ENCODE peak calls at places on chromosome 11, in six cellular contexts. One of them, this sample, is unnamed.

GRCh38 chr11:21133722-21134121 is 464.3 kb downstream of the NELL1 start:
- DNase-seq in mesendoderm: no peak
- DNase-seq in H9: no peak
- DNase-seq in neuronal stem cell: no peak
- DNase-seq in IMR-90: no peak
- DNase-seq in mesenchymal stem cell: no peak
- DNase-seq in this sample: no peak

GRCh38 chr11:3109921-3110706 is 52.9 kb upstream of the CARS1 start:
- DNase-seq in IMR-90: no peak
- DNase-seq in mesenchymal stem cell: peak; percentile 26
- DNase-seq in mesendoderm: peak; percentile 82
- DNase-seq in neuronal stem cell: no peak
- DNase-seq in H9: peak; percentile 83
- DNase-seq in this sample: peak; percentile 86

GRCh38 chr11:19979519-19979845 is 180.8 kb downstream of the DBX1 start:
- DNase-seq in mesendoderm: no peak
- DNase-seq in mesenchymal stem cell: no peak
- DNase-seq in neuronal stem cell: no peak
- DNase-seq in IMR-90: no peak
- DNase-seq in H9: no peak
- DNase-seq in this sample: no peak

GRCh38 chr11:2229713-2230297 is 40.6 kb downstream of the ASCL2 start:
- DNase-seq in H9: no peak
- DNase-seq in mesenchymal stem cell: no peak
- DNase-seq in IMR-90: no peak
- DNase-seq in neuronal stem cell: no peak
- DNase-seq in mesendoderm: no peak
- DNase-seq in this sample: no peak

GRCh38 chr11:126359431-126360048 is 4.1 kb downstream of the ST3GAL4 start:
- DNase-seq in H9: no peak
- DNase-seq in neuronal stem cell: no peak
- DNase-seq in IMR-90: peak; percentile 37
- DNase-seq in mesenchymal stem cell: no peak
- DNase-seq in mesendoderm: no peak
- DNase-seq in this sample: no peak

GRCh38 chr11:61971177-61972111 is 4.0 kb upstream of the FTH1 start:
- DNase-seq in H9: peak; percentile 99
- DNase-seq in mesenchymal stem cell: peak; percentile 99
- DNase-seq in neuronal stem cell: peak; percentile 62
- DNase-seq in IMR-90: peak; percentile 99
- DNase-seq in mesendoderm: peak; percentile 100
- DNase-seq in this sample: peak; percentile 86

GRCh38 chr11:80779907-80780615 is 1339.2 kb upstream of the TENM4 start:
- DNase-seq in mesendoderm: peak; percentile 26
- DNase-seq in neuronal stem cell: no peak
- DNase-seq in mesenchymal stem cell: peak; percentile 7
- DNase-seq in IMR-90: no peak
- DNase-seq in H9: no peak
- DNase-seq in this sample: no peak

GRCh38 chr11:73980001-73980960 is 2.4 kb downstream of the UCP2 start:
- DNase-seq in IMR-90: peak; percentile 20
- DNase-seq in mesenchymal stem cell: peak; percentile 41
- DNase-seq in H9: peak; percentile 56
- DNase-seq in neuronal stem cell: no peak
- DNase-seq in mesendoderm: peak; percentile 67
- DNase-seq in this sample: no peak

GRCh38 chr11:44766972-44767278 is 40.2 kb downstream of the TSPAN18 start:
- DNase-seq in mesenchymal stem cell: peak; percentile 94
- DNase-seq in mesendoderm: peak; percentile 67
- DNase-seq in IMR-90: peak; percentile 34
- DNase-seq in H9: peak; percentile 24
- DNase-seq in neuronal stem cell: no peak
- DNase-seq in this sample: no peak

GRCh38 chr11:119721129-119722120 is 7.6 kb downstream of the NECTIN1 start:
- DNase-seq in neuronal stem cell: peak; percentile 48
- DNase-seq in mesenchymal stem cell: peak; percentile 9
- DNase-seq in mesendoderm: peak; percentile 75
- DNase-seq in IMR-90: no peak
- DNase-seq in H9: peak; percentile 74
- DNase-seq in this sample: peak; percentile 77

GRCh38 chr11:44005956-44006355 is 41.8 kb upstream of the ACCSL start:
- DNase-seq in IMR-90: no peak
- DNase-seq in neuronal stem cell: no peak
- DNase-seq in mesenchymal stem cell: no peak
- DNase-seq in mesendoderm: no peak
- DNase-seq in H9: peak; percentile 7
- DNase-seq in this sample: peak; percentile 29

GRCh38 chr11:65871811-65872548 is 620 bp downstream of the EFEMP2 start:
- DNase-seq in IMR-90: no peak
- DNase-seq in H9: peak; percentile 67
- DNase-seq in mesenchymal stem cell: peak; percentile 64
- DNase-seq in neuronal stem cell: peak; percentile 23
- DNase-seq in mesendoderm: peak; percentile 62
- DNase-seq in this sample: peak; percentile 70

GRCh38 chr11:102047305-102047924 is at the start of gene CFAP300:
- DNase-seq in mesenchymal stem cell: peak; percentile 81
- DNase-seq in neuronal stem cell: peak; percentile 55
- DNase-seq in mesendoderm: peak; percentile 69
- DNase-seq in IMR-90: peak; percentile 33
- DNase-seq in H9: peak; percentile 78
- DNase-seq in this sample: peak; percentile 85

GRCh38 chr11:112278803-112279202 is 18.1 kb upstream of the PLET1 start:
- DNase-seq in mesenchymal stem cell: no peak
- DNase-seq in H9: no peak
- DNase-seq in mesendoderm: no peak
- DNase-seq in IMR-90: no peak
- DNase-seq in neuronal stem cell: no peak
- DNase-seq in this sample: no peak

GRCh38 chr11:94400839-94401772 is at the start of gene GPR83:
- DNase-seq in IMR-90: peak; percentile 12
- DNase-seq in mesenchymal stem cell: peak; percentile 15
- DNase-seq in H9: peak; percentile 64
- DNase-seq in mesendoderm: peak; percentile 82
- DNase-seq in neuronal stem cell: peak; percentile 49
- DNase-seq in this sample: peak; percentile 59

GRCh38 chr11:55707029-55707428 is 45.0 kb downstream of the OR4C6 start:
- DNase-seq in mesenchymal stem cell: peak; percentile 17
- DNase-seq in neuronal stem cell: no peak
- DNase-seq in H9: no peak
- DNase-seq in IMR-90: peak; percentile 33
- DNase-seq in mesendoderm: peak; percentile 27
- DNase-seq in this sample: no peak

GRCh38 chr11:127843483-127844396 is 743.6 kb downstream of the ETS1 start:
- DNase-seq in mesenchymal stem cell: peak; percentile 40
- DNase-seq in neuronal stem cell: peak; percentile 67
- DNase-seq in H9: peak; percentile 80
- DNase-seq in mesendoderm: peak; percentile 88
- DNase-seq in IMR-90: peak; percentile 55
- DNase-seq in this sample: peak; percentile 33

GRCh38 chr11:65487467-65488272 is 11.2 kb upstream of the MALAT1 start:
- DNase-seq in neuronal stem cell: peak; percentile 99
- DNase-seq in mesenchymal stem cell: peak; percentile 100
- DNase-seq in IMR-90: peak; percentile 100
- DNase-seq in mesendoderm: peak; percentile 100
- DNase-seq in H9: peak; percentile 100
- DNase-seq in this sample: peak; percentile 95

GRCh38 chr11:75386912-75387311 is 12.4 kb upstream of the RPS3 start:
- DNase-seq in H9: peak; percentile 65
- DNase-seq in IMR-90: no peak
- DNase-seq in neuronal stem cell: no peak
- DNase-seq in mesenchymal stem cell: no peak
- DNase-seq in mesendoderm: peak; percentile 94
- DNase-seq in this sample: peak; percentile 29

GRCh38 chr11:121352301-121352891 is 59.8 kb downstream of the SC5D start:
- DNase-seq in IMR-90: no peak
- DNase-seq in mesendoderm: no peak
- DNase-seq in neuronal stem cell: no peak
- DNase-seq in H9: no peak
- DNase-seq in mesenchymal stem cell: no peak
- DNase-seq in this sample: no peak

GRCh38 chr11:112221263-112221835 is 4.9 kb upstream of the PTS start:
- DNase-seq in neuronal stem cell: no peak
- DNase-seq in mesenchymal stem cell: no peak
- DNase-seq in IMR-90: no peak
- DNase-seq in mesendoderm: peak; percentile 45
- DNase-seq in H9: no peak
- DNase-seq in this sample: no peak

GRCh38 chr11:57406337-57406904 is 16.0 kb upstream of the PRG2 start:
- DNase-seq in mesenchymal stem cell: no peak
- DNase-seq in IMR-90: peak; percentile 39
- DNase-seq in neuronal stem cell: no peak
- DNase-seq in mesendoderm: no peak
- DNase-seq in H9: no peak
- DNase-seq in this sample: no peak
- H2BK15ac ChIP-seq in mesenchymal stem cell: no peak overlapping the region
- H2BK15ac ChIP-seq in IMR-90: no peak overlapping the region
- H2BK15ac ChIP-seq in neuronal stem cell: no peak overlapping the region
- H2BK15ac ChIP-seq in mesendoderm: no peak overlapping the region
- H2BK15ac ChIP-seq in H9: no peak overlapping the region
- H2BK15ac ChIP-seq in this sample: no peak overlapping the region

DNA sequence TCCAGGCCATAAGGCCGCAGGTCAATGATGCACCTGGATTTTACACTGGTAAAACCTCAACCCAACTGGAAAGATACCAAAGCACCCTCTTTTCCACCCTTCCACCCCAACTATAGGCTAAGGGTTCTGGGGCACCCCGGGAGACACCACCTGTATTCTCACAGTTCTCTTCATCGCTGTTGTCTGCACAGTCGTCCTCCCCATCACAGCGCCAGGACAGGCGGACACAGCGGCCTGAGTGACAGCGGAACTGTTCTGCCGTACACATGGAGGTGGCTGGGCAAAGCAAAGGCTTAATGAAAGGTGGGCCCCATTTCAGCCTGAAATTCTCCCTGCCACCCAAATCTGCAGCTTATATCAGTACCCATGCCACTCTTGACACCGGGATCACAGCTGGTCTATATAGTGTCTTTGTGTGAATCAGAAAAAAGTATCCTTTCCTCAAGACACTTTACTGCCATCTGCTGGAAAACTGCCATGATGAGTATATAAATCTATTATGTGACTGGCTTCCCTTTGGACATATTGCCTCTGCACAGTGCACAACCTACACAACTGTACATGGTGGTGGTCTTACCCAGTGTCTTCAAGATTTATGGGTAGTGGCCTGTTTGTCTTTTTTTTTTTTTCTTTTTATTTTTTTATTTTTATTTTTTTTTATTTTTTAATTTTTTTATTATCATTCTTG is 21.5 kb downstream of the LRP4 start:
- DNase-seq in mesenchymal stem cell: peak; percentile 68
- DNase-seq in mesendoderm: peak; percentile 54
- DNase-seq in IMR-90: peak; percentile 37
- DNase-seq in H9: no peak
- DNase-seq in neuronal stem cell: no peak
- DNase-seq in this sample: no peak
- H2BK15ac ChIP-seq in mesenchymal stem cell: no peak overlapping the region
- H2BK15ac ChIP-seq in mesendoderm: no peak overlapping the region
- H2BK15ac ChIP-seq in IMR-90: no peak overlapping the region
- H2BK15ac ChIP-seq in H9: no peak overlapping the region
- H2BK15ac ChIP-seq in neuronal stem cell: no peak overlapping the region
- H2BK15ac ChIP-seq in this sample: no peak overlapping the region

GRCh38 chr11:107791343-107792048 is 67.1 kb downstream of the SLC35F2 start:
- DNase-seq in mesendoderm: no peak
- DNase-seq in H9: no peak
- DNase-seq in neuronal stem cell: no peak
- DNase-seq in mesenchymal stem cell: no peak
- DNase-seq in IMR-90: no peak
- DNase-seq in this sample: no peak

GRCh38 chr11:107792049-107792443 is 66.5 kb downstream of the SLC35F2 start:
- DNase-seq in neuronal stem cell: no peak
- DNase-seq in mesendoderm: no peak
- DNase-seq in IMR-90: no peak
- DNase-seq in H9: no peak
- DNase-seq in mesenchymal stem cell: no peak
- DNase-seq in this sample: no peak

GRCh38 chr11:107785401-107785800 is 73.2 kb downstream of the SLC35F2 start:
- DNase-seq in mesenchymal stem cell: peak; percentile 22
- DNase-seq in mesendoderm: no peak
- DNase-seq in H9: no peak
- DNase-seq in neuronal stem cell: no peak
- DNase-seq in IMR-90: peak; percentile 17
- DNase-seq in this sample: peak; percentile 37

GRCh38 chr11:107787733-107788132 is 70.9 kb downstream of the SLC35F2 start:
- DNase-seq in mesenchymal stem cell: no peak
- DNase-seq in neuronal stem cell: no peak
- DNase-seq in mesendoderm: peak; percentile 37
- DNase-seq in IMR-90: no peak
- DNase-seq in H9: peak; percentile 52
- DNase-seq in this sample: peak; percentile 21

GRCh38 chr11:107789767-107790166 is 68.8 kb downstream of the SLC35F2 start:
- DNase-seq in neuronal stem cell: no peak
- DNase-seq in H9: no peak
- DNase-seq in mesenchymal stem cell: no peak
- DNase-seq in mesendoderm: no peak
- DNase-seq in IMR-90: no peak
- DNase-seq in this sample: no peak
- H2BK15ac ChIP-seq in neuronal stem cell: no peak overlapping the region
- H2BK15ac ChIP-seq in H9: no peak overlapping the region
- H2BK15ac ChIP-seq in mesenchymal stem cell: no peak overlapping the region
- H2BK15ac ChIP-seq in mesendoderm: no peak overlapping the region
- H2BK15ac ChIP-seq in IMR-90: no peak overlapping the region
- H2BK15ac ChIP-seq in this sample: no peak overlapping the region

GRCh38 chr11:10640308-10640707 is 53.2 kb downstream of the IRAG1 start:
- DNase-seq in neuronal stem cell: no peak
- DNase-seq in IMR-90: no peak
- DNase-seq in H9: no peak
- DNase-seq in mesenchymal stem cell: no peak
- DNase-seq in mesendoderm: no peak
- DNase-seq in this sample: no peak

GRCh38 chr11:10638285-10638684 is 55.3 kb downstream of the IRAG1 start:
- DNase-seq in mesenchymal stem cell: no peak
- DNase-seq in H9: no peak
- DNase-seq in mesendoderm: peak; percentile 42
- DNase-seq in IMR-90: no peak
- DNase-seq in neuronal stem cell: no peak
- DNase-seq in this sample: no peak

GRCh38 chr11:10637629-10638028 is 55.9 kb downstream of the IRAG1 start:
- DNase-seq in mesenchymal stem cell: no peak
- DNase-seq in IMR-90: no peak
- DNase-seq in H9: no peak
- DNase-seq in mesendoderm: no peak
- DNase-seq in neuronal stem cell: no peak
- DNase-seq in this sample: no peak

GRCh38 chr11:10641314-10642206 is 52.0 kb downstream of the IRAG1 start:
- DNase-seq in mesendoderm: no peak
- DNase-seq in mesenchymal stem cell: no peak
- DNase-seq in neuronal stem cell: no peak
- DNase-seq in H9: no peak
- DNase-seq in IMR-90: no peak
- DNase-seq in this sample: no peak

GRCh38 chr11:10639350-10639749 is 54.2 kb downstream of the IRAG1 start:
- DNase-seq in neuronal stem cell: no peak
- DNase-seq in mesendoderm: no peak
- DNase-seq in mesenchymal stem cell: no peak
- DNase-seq in IMR-90: no peak
- DNase-seq in H9: no peak
- DNase-seq in this sample: no peak
- H2BK15ac ChIP-seq in neuronal stem cell: no peak overlapping the region
- H2BK15ac ChIP-seq in mesendoderm: no peak overlapping the region
- H2BK15ac ChIP-seq in mesenchymal stem cell: no peak overlapping the region
- H2BK15ac ChIP-seq in IMR-90: no peak overlapping the region
- H2BK15ac ChIP-seq in H9: no peak overlapping the region
- H2BK15ac ChIP-seq in this sample: no peak overlapping the region